ENCODE peak calls at places on chromosomes 4 and X, in seven cellular contexts. T is ovary, Y is mesendoderm, A is esophagus squamous epithelium, G is testis, S is transverse colon, O is mucosa of descending colon. B is an unnamed sample.

GRCh38 chrX:148956352-148956751 is 455.9 kb downstream of the AFF2 start:
- DNase-seq in G (no peak), T (no peak), S (no peak), O (no peak), Y (no peak), A (no peak), B (no peak)

GRCh38 chrX:100609591-100609990 is 24.9 kb downstream of the TNMD start:
- DNase-seq in G (no peak), Y (no peak), A (no peak), S (no peak), O (no peak), T (no peak), B (no peak)

GRCh38 chrX:100484971-100485370 is 74.9 kb upstream of the PCDH19 start:
- DNase-seq in G (no peak), A (no peak), Y (no peak), S (no peak), O (no peak), T (no peak), B (no peak)

GRCh38 chrX:104863466-104863865 is 297.5 kb downstream of the IL1RAPL2 start:
- DNase-seq in O (no peak), S (no peak), T (no peak), G (no peak), Y (no peak), A (no peak), B (no peak)

GRCh38 chrX:140091276-140091886 is 126.1 kb upstream of the CXorf66 start:
- DNase-seq in G (peak; percentile 41), S (peak; percentile 8), T (peak; percentile 18), Y (peak; percentile 43), O (peak; percentile 36), A (no peak), B (peak; percentile 0)

GRCh38 chr4:79065262-79065661 is 126.0 kb upstream of the PAQR3 start:
- DNase-seq in Y (no peak), A (no peak), S (no peak), O (no peak), T (no peak), G (no peak), B (no peak)

GRCh38 chr4:108398326-108398725 is 222.1 kb upstream of the RPL34 start:
- DNase-seq in A (no peak), G (no peak), T (no peak), S (no peak), Y (no peak), O (no peak), B (no peak)

GRCh38 chr4:126213996-126214395 is 899.2 kb downstream of the FAT4 start:
- DNase-seq in T (no peak), A (no peak), G (no peak), S (no peak), O (no peak), Y (no peak), B (no peak)

GRCh38 chr4:180674629-180675367 is 1568.4 kb upstream of the TENM3 start:
- DNase-seq in Y (peak; percentile 8), S (no peak), T (no peak), O (no peak), G (no peak), A (no peak), B (no peak)

GRCh38 chrX:132957211-132958085 is 981 bp downstream of the HS6ST2 start:
- DNase-seq in A (no peak), G (no peak), S (peak; percentile 9), O (peak; percentile 28), T (peak; percentile 58), Y (peak; percentile 56), B (no peak)

DNA sequence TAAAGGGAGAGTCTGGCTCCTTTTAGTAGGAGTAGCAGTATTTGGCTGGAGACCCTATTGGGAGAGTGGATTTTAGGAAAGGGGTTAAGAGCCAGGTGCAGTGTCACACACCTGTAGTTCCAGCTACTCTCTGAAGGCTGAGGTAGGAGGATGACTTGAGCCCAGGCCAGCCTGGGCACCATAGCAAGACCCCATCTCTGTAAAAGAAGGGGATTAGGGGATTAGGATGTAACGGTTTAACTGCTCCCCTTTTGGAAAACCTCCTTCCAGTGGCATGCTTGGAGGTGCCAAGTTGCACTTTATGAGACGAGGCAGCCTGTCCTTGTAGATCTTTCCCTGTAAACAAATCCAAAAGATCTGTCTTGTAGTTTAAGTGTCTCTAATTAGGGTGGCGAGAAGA is 140.0 kb downstream of the KLHL8 start:
- DNase-seq in A (no peak), T (no peak), S (no peak), G (no peak), Y (no peak), O (no peak), B (no peak)
- H3K4me1 ChIP-seq in A (peaks cover 68% of the 10 kb centered on the region), T (peaks cover 13% of the 10 kb centered on the region), S (peaks cover 44% of the 10 kb centered on the region), G (peaks cover 21% of the 10 kb centered on the region), Y (peaks cover 13% of the 10 kb centered on the region), O (peaks cover 15% of the 10 kb centered on the region), B (no peaks in the 10 kb centered on the region)

GRCh38 chrX:10971176-10971575 is 140.0 kb upstream of the HCCS start:
- DNase-seq in T (no peak), A (no peak), G (no peak), S (no peak), O (no peak), Y (no peak), B (no peak)
- H3K4me3 ChIP-seq in T (no peak overlapping the region), A (no peak overlapping the region), G (no peak overlapping the region), S (no peak overlapping the region), O (no peak overlapping the region), Y (no peak overlapping the region), B (no peak overlapping the region)

DNA sequence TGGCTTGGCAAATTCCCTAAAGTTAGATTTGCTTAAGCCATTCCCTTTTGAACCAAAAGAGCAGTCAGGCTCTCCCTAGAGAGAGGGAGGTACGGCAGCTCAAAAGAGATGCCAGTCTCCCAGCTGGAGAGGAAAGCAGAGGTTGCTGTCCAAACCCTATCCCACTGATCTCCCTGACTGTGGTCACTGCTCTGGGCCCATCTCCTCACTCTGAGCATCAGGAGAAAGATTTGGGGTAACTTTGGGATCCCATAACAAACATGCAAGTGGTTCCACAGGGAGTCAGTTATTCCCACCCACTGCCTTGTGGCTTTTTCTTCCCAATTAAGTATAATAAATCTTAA is 17.1 kb downstream of the ACSL1 start:
- DNase-seq in O (no peak), G (no peak), Y (no peak), A (no peak), T (no peak), S (no peak), B (no peak)
- H3K4me1 ChIP-seq in O (peaks cover 16% of the 10 kb centered on the region), G (peaks cover 16% of the 10 kb centered on the region), Y (peaks cover 10% of the 10 kb centered on the region), A (peaks cover 46% of the 10 kb centered on the region), T (peaks cover 6% of the 10 kb centered on the region), S (peaks cover 22% of the 10 kb centered on the region), B (peaks cover 3% of the 10 kb centered on the region)

DNA sequence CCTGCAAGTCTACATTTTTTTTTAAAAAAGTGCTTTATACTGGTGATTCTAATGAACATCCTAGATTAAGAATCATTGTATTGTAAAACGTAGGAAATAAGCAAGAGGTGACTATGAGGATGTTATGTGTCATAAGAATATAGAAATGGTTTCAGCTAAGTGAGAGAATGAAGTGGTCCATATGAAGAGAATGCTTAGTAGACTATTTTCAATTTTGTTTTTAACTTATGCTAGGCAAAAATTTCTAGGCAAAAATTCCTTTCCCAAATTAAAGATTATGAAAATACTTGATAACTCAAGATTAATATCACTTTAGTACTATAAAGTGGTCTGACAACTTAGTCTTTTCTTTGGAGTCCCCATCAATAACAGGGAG is 825 bp downstream of the DYNLT3 start:
- DNase-seq in A (no peak), T (no peak), O (no peak), S (no peak), G (no peak), Y (no peak), B (no peak)
- H3K4me3 ChIP-seq in A (peak overlapping the region; percentile 80), T (peak overlapping the region; percentile 75), O (no peak overlapping the region), S (peak overlapping the region; percentile 63), G (peak overlapping the region; percentile 71), Y (no peak overlapping the region), B (peak overlapping the region; percentile 70)

GRCh38 chrX:107676559-107677378 is 48.5 kb downstream of the PRPS1 start:
- DNase-seq in A (peak; percentile 20), G (peak; percentile 80), T (peak; percentile 75), Y (peak; percentile 59), O (peak; percentile 82), S (peak; percentile 74), B (peak; percentile 91)
- H3K4me1 ChIP-seq in A (peaks cover 29% of the 10 kb centered on the region), G (peaks cover 4% of the 10 kb centered on the region), T (peaks cover 2% of the 10 kb centered on the region), Y (peaks cover 1% of the 10 kb centered on the region), O (peaks cover 19% of the 10 kb centered on the region), S (peaks cover 7% of the 10 kb centered on the region), B (no peaks in the 10 kb centered on the region)

DNA sequence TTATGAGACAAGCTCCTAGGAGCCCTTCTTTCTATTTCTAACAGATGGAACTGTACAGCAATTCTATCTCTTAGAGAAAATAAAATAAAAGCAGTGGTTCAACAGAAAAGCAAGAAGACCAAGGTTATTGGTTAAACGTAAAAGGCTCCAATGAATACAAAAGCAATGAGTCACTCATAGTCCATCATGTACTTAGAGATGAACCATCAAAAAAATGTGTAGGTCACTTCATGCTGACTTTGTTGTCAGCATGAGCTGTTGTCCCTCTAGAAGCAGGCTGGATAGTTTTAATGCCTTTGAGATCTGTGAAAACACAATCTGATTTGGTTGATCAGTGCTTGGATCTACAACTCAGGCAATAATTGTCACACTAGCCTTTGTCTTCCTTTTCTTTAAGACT is 378.6 kb upstream of the ANXA10 start:
- DNase-seq in Y (no peak), S (no peak), O (no peak), T (no peak), A (no peak), G (no peak), B (no peak)
- H3K4me3 ChIP-seq in Y (no peak overlapping the region), S (no peak overlapping the region), O (no peak overlapping the region), T (no peak overlapping the region), A (no peak overlapping the region), G (no peak overlapping the region), B (no peak overlapping the region)

GRCh38 chrX:1027680-1028079 is 184.8 kb downstream of the CRLF2 start:
- DNase-seq in O (no peak), S (no peak), G (no peak), A (no peak), T (no peak), Y (no peak), B (no peak)
- H3K4me1 ChIP-seq in O (no peaks in the 10 kb centered on the region), S (no peaks in the 10 kb centered on the region), G (no peaks in the 10 kb centered on the region), A (no peaks in the 10 kb centered on the region), T (no peaks in the 10 kb centered on the region), Y (no peaks in the 10 kb centered on the region), B (no peaks in the 10 kb centered on the region)

GRCh38 chr4:7459471-7459870 is 24.7 kb upstream of the PSAPL1 start:
- DNase-seq in T (no peak), G (no peak), Y (no peak), A (no peak), S (no peak), O (no peak), B (no peak)
- H3K4me3 ChIP-seq in T (no peak overlapping the region), G (no peak overlapping the region), Y (no peak overlapping the region), A (no peak overlapping the region), S (no peak overlapping the region), O (no peak overlapping the region), B (no peak overlapping the region)

DNA sequence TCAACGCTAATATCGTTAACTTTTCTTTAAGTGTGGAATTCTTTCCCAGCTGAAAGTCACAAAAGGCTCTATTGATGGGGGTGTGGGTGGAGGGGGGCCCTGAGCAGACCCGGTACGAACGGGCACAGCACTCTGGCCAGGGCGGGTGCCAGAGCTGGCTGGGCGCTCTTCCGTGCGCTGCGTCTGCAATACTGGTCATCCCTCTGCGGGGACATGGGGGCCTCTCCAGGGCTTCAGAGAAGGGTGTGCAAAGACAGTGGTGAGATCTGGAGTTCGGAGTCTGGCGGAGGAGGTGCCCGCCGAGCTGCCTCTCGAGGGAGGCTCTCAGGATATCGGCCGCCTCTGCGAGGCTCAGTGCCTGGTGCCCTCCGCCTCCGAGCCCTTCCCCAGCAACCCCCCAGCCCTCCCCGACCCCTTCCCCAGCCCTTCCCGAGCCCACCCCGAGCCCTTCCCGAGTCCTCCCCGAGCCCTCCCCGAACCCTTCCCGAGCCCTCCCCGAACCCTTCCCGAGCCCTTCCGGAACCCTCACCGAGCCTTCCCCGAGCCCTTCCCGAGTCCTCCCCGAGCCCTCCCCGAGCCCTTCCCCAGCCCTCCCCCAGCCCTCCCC is 34.3 kb downstream of the FGFRL1 start:
- DNase-seq in A (no peak), T (peak; percentile 41), O (no peak), G (no peak), S (no peak), Y (no peak), B (no peak)
- H3K4me1 ChIP-seq in A (peaks cover 40% of the 10 kb centered on the region), T (peaks cover 26% of the 10 kb centered on the region), O (peaks cover 28% of the 10 kb centered on the region), G (peaks cover 10% of the 10 kb centered on the region), S (peaks cover 47% of the 10 kb centered on the region), Y (peaks cover 5% of the 10 kb centered on the region), B (no peaks in the 10 kb centered on the region)